ENCODE peak calls at places on chromosomes 13 and 19, in six cellular contexts. One of them, this sample, is unnamed.

GRCh38 chr13:74562381-74562780 is 428.2 kb upstream of the KLF12 start:
- DNase-seq in fibroblast of gingiva: no peak
- DNase-seq in NCI-H187: no peak
- DNase-seq in tibial nerve: no peak
- DNase-seq in T-cell: no peak
- DNase-seq in WTC11: no peak
- DNase-seq in this sample: no peak

GRCh38 chr19:9008667-9009066 is 1.5 kb downstream of the MUC16 start:
- DNase-seq in fibroblast of gingiva: no peak
- DNase-seq in NCI-H187: no peak
- DNase-seq in tibial nerve: no peak
- DNase-seq in T-cell: no peak
- DNase-seq in WTC11: no peak
- DNase-seq in this sample: no peak

GRCh38 chr19:46746281-46746965 is at the start of gene STRN4:
- DNase-seq in fibroblast of gingiva: peak
- DNase-seq in NCI-H187: peak
- DNase-seq in tibial nerve: no peak
- DNase-seq in T-cell: peak
- DNase-seq in WTC11: peak
- DNase-seq in this sample: peak

GRCh38 chr13:20431080-20431479 is 94.6 kb downstream of the CRYL1 start:
- DNase-seq in fibroblast of gingiva: no peak
- DNase-seq in NCI-H187: no peak
- DNase-seq in tibial nerve: no peak
- DNase-seq in T-cell: no peak
- DNase-seq in WTC11: no peak
- DNase-seq in this sample: no peak

GRCh38 chr13:69579351-69579750 is 528.3 kb upstream of the ATXN8OS start:
- DNase-seq in fibroblast of gingiva: no peak
- DNase-seq in NCI-H187: no peak
- DNase-seq in tibial nerve: no peak
- DNase-seq in T-cell: no peak
- DNase-seq in WTC11: no peak
- DNase-seq in this sample: peak

GRCh38 chr19:8575467-8575997 is 1.7 kb downstream of the MYO1F start:
- DNase-seq in fibroblast of gingiva: no peak
- DNase-seq in NCI-H187: no peak
- DNase-seq in tibial nerve: no peak
- DNase-seq in T-cell: peak
- DNase-seq in WTC11: no peak
- DNase-seq in this sample: no peak

GRCh38 chr19:6564393-6564792 is 26.6 kb downstream of the CD70 start:
- DNase-seq in fibroblast of gingiva: no peak
- DNase-seq in NCI-H187: no peak
- DNase-seq in tibial nerve: no peak
- DNase-seq in T-cell: no peak
- DNase-seq in WTC11: no peak
- DNase-seq in this sample: no peak

GRCh38 chr19:38830039-38830733 is 1.4 kb downstream of the ECH1 start:
- DNase-seq in fibroblast of gingiva: peak
- DNase-seq in NCI-H187: no peak
- DNase-seq in tibial nerve: no peak
- DNase-seq in T-cell: no peak
- DNase-seq in WTC11: no peak
- DNase-seq in this sample: no peak

GRCh38 chr19:51251453-51251790 is 542 bp downstream of the SIGLECL1 start:
- DNase-seq in fibroblast of gingiva: no peak
- DNase-seq in NCI-H187: no peak
- DNase-seq in tibial nerve: no peak
- DNase-seq in T-cell: no peak
- DNase-seq in WTC11: no peak
- DNase-seq in this sample: no peak

GRCh38 chr13:36918246-36919060 is 1.6 kb downstream of the SMAD9 start:
- DNase-seq in fibroblast of gingiva: peak
- DNase-seq in NCI-H187: peak
- DNase-seq in tibial nerve: no peak
- DNase-seq in T-cell: no peak
- DNase-seq in WTC11: no peak
- DNase-seq in this sample: peak

GRCh38 chr13:25214371-25215252 is 42.5 kb upstream of the AMER2 start:
- DNase-seq in fibroblast of gingiva: peak
- DNase-seq in NCI-H187: no peak
- DNase-seq in tibial nerve: peak
- DNase-seq in T-cell: no peak
- DNase-seq in WTC11: no peak
- DNase-seq in this sample: no peak

GRCh38 chr13:30441304-30441703 is 19.0 kb downstream of the UBE2L5 start:
- DNase-seq in fibroblast of gingiva: no peak
- DNase-seq in NCI-H187: no peak
- DNase-seq in tibial nerve: no peak
- DNase-seq in T-cell: no peak
- DNase-seq in WTC11: no peak
- DNase-seq in this sample: no peak

GRCh38 chr19:33819496-33819874 is 22.8 kb downstream of the KCTD15 start:
- DNase-seq in fibroblast of gingiva: no peak
- DNase-seq in NCI-H187: no peak
- DNase-seq in tibial nerve: no peak
- DNase-seq in T-cell: no peak
- DNase-seq in WTC11: no peak
- DNase-seq in this sample: no peak

GRCh38 chr19:13909430-13909829 is 3.4 kb downstream of the CC2D1A start:
- DNase-seq in fibroblast of gingiva: no peak
- DNase-seq in NCI-H187: no peak
- DNase-seq in tibial nerve: no peak
- DNase-seq in T-cell: no peak
- DNase-seq in WTC11: no peak
- DNase-seq in this sample: no peak

GRCh38 chr19:3969435-3970312 is 1.2 kb downstream of the DAPK3 start:
- DNase-seq in fibroblast of gingiva: peak
- DNase-seq in NCI-H187: no peak
- DNase-seq in tibial nerve: no peak
- DNase-seq in T-cell: no peak
- DNase-seq in WTC11: peak
- DNase-seq in this sample: no peak

GRCh38 chr13:110618780-110619179 is 3.4 kb downstream of the NAXD start:
- DNase-seq in fibroblast of gingiva: no peak
- DNase-seq in NCI-H187: no peak
- DNase-seq in tibial nerve: no peak
- DNase-seq in T-cell: no peak
- DNase-seq in WTC11: no peak
- DNase-seq in this sample: no peak

GRCh38 chr13:41053384-41053826 is 7.9 kb upstream of the WBP4 start:
- DNase-seq in fibroblast of gingiva: peak
- DNase-seq in NCI-H187: no peak
- DNase-seq in tibial nerve: no peak
- DNase-seq in T-cell: no peak
- DNase-seq in WTC11: no peak
- DNase-seq in this sample: no peak

GRCh38 chr13:113187905-113188595 is 20.4 kb downstream of the PCID2 start:
- DNase-seq in fibroblast of gingiva: peak
- DNase-seq in NCI-H187: no peak
- DNase-seq in tibial nerve: no peak
- DNase-seq in T-cell: no peak
- DNase-seq in WTC11: no peak
- DNase-seq in this sample: no peak

GRCh38 chr19:6617374-6617773 is 26.4 kb upstream of the CD70 start:
- DNase-seq in fibroblast of gingiva: no peak
- DNase-seq in NCI-H187: no peak
- DNase-seq in tibial nerve: no peak
- DNase-seq in T-cell: no peak
- DNase-seq in WTC11: no peak
- DNase-seq in this sample: no peak

GRCh38 chr13:84430015-84430414 is 547.7 kb upstream of the SLITRK1 start:
- DNase-seq in fibroblast of gingiva: peak
- DNase-seq in NCI-H187: no peak
- DNase-seq in tibial nerve: no peak
- DNase-seq in T-cell: no peak
- DNase-seq in WTC11: no peak
- DNase-seq in this sample: no peak

GRCh38 chr13:110530839-110531499 is 30.6 kb downstream of the RAB20 start:
- DNase-seq in fibroblast of gingiva: no peak
- DNase-seq in NCI-H187: no peak
- DNase-seq in tibial nerve: no peak
- DNase-seq in T-cell: no peak
- DNase-seq in WTC11: no peak
- DNase-seq in this sample: no peak

GRCh38 chr13:113863511-113864302 is at the start of gene GAS6:
- DNase-seq in fibroblast of gingiva: peak
- DNase-seq in NCI-H187: no peak
- DNase-seq in tibial nerve: no peak
- DNase-seq in T-cell: no peak
- DNase-seq in WTC11: peak
- DNase-seq in this sample: peak

GRCh38 chr19:15432629-15433518 is 14.1 kb upstream of the AKAP8L start:
- DNase-seq in fibroblast of gingiva: peak
- DNase-seq in NCI-H187: peak
- DNase-seq in tibial nerve: peak
- DNase-seq in T-cell: peak
- DNase-seq in WTC11: peak
- DNase-seq in this sample: peak

GRCh38 chr13:51801631-51802099 is 2.3 kb downstream of the DHRS12 start:
- DNase-seq in fibroblast of gingiva: peak
- DNase-seq in NCI-H187: no peak
- DNase-seq in tibial nerve: peak
- DNase-seq in T-cell: no peak
- DNase-seq in WTC11: no peak
- DNase-seq in this sample: peak

GRCh38 chr19:20039203-20039723 is at the start of gene ZNF682:
- DNase-seq in fibroblast of gingiva: peak
- DNase-seq in NCI-H187: peak
- DNase-seq in tibial nerve: peak
- DNase-seq in T-cell: peak
- DNase-seq in WTC11: peak
- DNase-seq in this sample: peak

GRCh38 chr13:95787356-95788099 is 110.6 kb downstream of the DNAJC3 start:
- DNase-seq in fibroblast of gingiva: peak
- DNase-seq in NCI-H187: no peak
- DNase-seq in tibial nerve: no peak
- DNase-seq in T-cell: no peak
- DNase-seq in WTC11: no peak
- DNase-seq in this sample: no peak

GRCh38 chr13:37486171-37486661 is 112.4 kb downstream of the POSTN start:
- DNase-seq in fibroblast of gingiva: no peak
- DNase-seq in NCI-H187: no peak
- DNase-seq in tibial nerve: no peak
- DNase-seq in T-cell: no peak
- DNase-seq in WTC11: no peak
- DNase-seq in this sample: no peak

GRCh38 chr13:92103673-92104296 is 705.4 kb downstream of the GPC5 start:
- DNase-seq in fibroblast of gingiva: no peak
- DNase-seq in NCI-H187: no peak
- DNase-seq in tibial nerve: no peak
- DNase-seq in T-cell: no peak
- DNase-seq in WTC11: no peak
- DNase-seq in this sample: no peak

GRCh38 chr19:1249298-1249989 is 1.1 kb downstream of the MIDN start:
- DNase-seq in fibroblast of gingiva: peak
- DNase-seq in NCI-H187: peak
- DNase-seq in tibial nerve: peak
- DNase-seq in T-cell: peak
- DNase-seq in WTC11: peak
- DNase-seq in this sample: peak

GRCh38 chr13:85557651-85558050 is 241.6 kb downstream of the SLITRK6 start:
- DNase-seq in fibroblast of gingiva: no peak
- DNase-seq in NCI-H187: no peak
- DNase-seq in tibial nerve: no peak
- DNase-seq in T-cell: no peak
- DNase-seq in WTC11: no peak
- DNase-seq in this sample: no peak

GRCh38 chr19:49151339-49152217 is 3.6 kb downstream of the HRC start:
- DNase-seq in fibroblast of gingiva: no peak
- DNase-seq in NCI-H187: peak
- DNase-seq in tibial nerve: no peak
- DNase-seq in T-cell: peak
- DNase-seq in WTC11: peak
- DNase-seq in this sample: peak

GRCh38 chr13:42396501-42396900 is 124.5 kb downstream of the AKAP11 start:
- DNase-seq in fibroblast of gingiva: no peak
- DNase-seq in NCI-H187: no peak
- DNase-seq in tibial nerve: no peak
- DNase-seq in T-cell: no peak
- DNase-seq in WTC11: no peak
- DNase-seq in this sample: no peak

This sample was measured in NCI-H1092 treated with DMSO at 0.1 percent for 48 hours.